ENCODE peak calls at places on chromosomes 11 and 22, in six cellular contexts. M is aorta, C is mammary epithelial cell, J is mucosa of descending colon, S is pancreas, W is right lobe of liver. Q is an unnamed sample.

GRCh38 chr11:45075952-45076351 is 70.5 kb upstream of the PRDM11 start:
- DNase-seq in M (no peak), C (no peak), J (no peak), S (peak; percentile 42), W (no peak), Q (no peak)

GRCh38 chr22:36330655-36331305 is 57.0 kb downstream of the MYH9 start:
- DNase-seq in M (peak; percentile 87), C (no peak), J (no peak), S (no peak), W (peak; percentile 63), Q (no peak)

GRCh38 chr11:44923080-44923479 is 27.6 kb downstream of the TP53I11 start:
- DNase-seq in M (no peak), C (no peak), J (no peak), S (no peak), W (no peak), Q (no peak)

GRCh38 chr11:124890701-124891389 is 6.8 kb downstream of the ROBO4 start:
- DNase-seq in M (no peak), C (no peak), J (no peak), S (no peak), W (no peak), Q (no peak)

GRCh38 chr22:46574993-46575914 is 37.8 kb upstream of the CELSR1 start:
- DNase-seq in M (peak; percentile 75), C (peak; percentile 33), J (peak; percentile 70), S (peak; percentile 79), W (peak; percentile 81), Q (no peak)

GRCh38 chr22:21760640-21761039 is 25.0 kb upstream of the YPEL1 start:
- DNase-seq in M (no peak), C (peak; percentile 52), J (no peak), S (no peak), W (no peak), Q (no peak)

GRCh38 chr11:19460718-19461405 is 220.1 kb upstream of the E2F8 start:
- DNase-seq in M (no peak), C (peak; percentile 5), J (peak; percentile 52), S (no peak), W (no peak), Q (no peak)

GRCh38 chr22:24285245-24285644 is 14.6 kb downstream of the SPECC1L start:
- DNase-seq in M (no peak), C (no peak), J (no peak), S (no peak), W (no peak), Q (no peak)

GRCh38 chr22:45216133-45217003 is 24.3 kb downstream of the KIAA0930 start:
- DNase-seq in M (peak; percentile 54), C (no peak), J (no peak), S (no peak), W (peak; percentile 17), Q (peak; percentile 72)

GRCh38 chr11:75968021-75968685 is 153.1 kb downstream of the UVRAG start:
- DNase-seq in M (no peak), C (no peak), J (no peak), S (no peak), W (no peak), Q (no peak)

GRCh38 chr22:31676700-31677099 is 14.7 kb upstream of the PISD start:
- DNase-seq in M (peak; percentile 98), C (peak; percentile 92), J (peak; percentile 98), S (peak; percentile 97), W (peak; percentile 93), Q (no peak)

GRCh38 chr11:11265994-11266606 is 87.0 kb downstream of the CSNK2A3 start:
- DNase-seq in M (peak; percentile 84), C (peak; percentile 56), J (peak; percentile 78), S (no peak), W (no peak), Q (peak; percentile 64)

GRCh38 chr22:46289244-46289891 is 7.3 kb upstream of the GTSE1 start:
- DNase-seq in M (peak; percentile 73), C (no peak), J (no peak), S (no peak), W (peak; percentile 22), Q (no peak)

GRCh38 chr11:120883404-120884135 is 140.3 kb upstream of the TBCEL start:
- DNase-seq in M (peak; percentile 87), C (peak; percentile 5), J (no peak), S (no peak), W (peak; percentile 38), Q (no peak)

GRCh38 chr11:92225206-92225562 is 566 bp downstream of the FAT3 start:
- DNase-seq in M (peak; percentile 76), C (peak; percentile 19), J (no peak), S (no peak), W (no peak), Q (peak; percentile 57)

GRCh38 chr22:43922123-43922522 is 1.5 kb upstream of the PNPLA3 start:
- DNase-seq in M (no peak), C (no peak), J (no peak), S (no peak), W (no peak), Q (no peak)

GRCh38 chr11:35629914-35630313 is 11.7 kb downstream of the FJX1 start:
- DNase-seq in M (no peak), C (peak; percentile 97), J (no peak), S (no peak), W (no peak), Q (peak; percentile 70)

GRCh38 chr11:104352036-104352435 is 188.1 kb upstream of the PDGFD start:
- DNase-seq in M (no peak), C (peak; percentile 30), J (no peak), S (no peak), W (no peak), Q (no peak)

GRCh38 chr11:70826541-70826943 is 425.8 kb downstream of the SHANK2 start:
- DNase-seq in M (no peak), C (no peak), J (no peak), S (no peak), W (no peak), Q (no peak)

GRCh38 chr22:23509571-23510302 is 70.4 kb downstream of the IGLL1 start:
- DNase-seq in M (no peak), C (peak; percentile 3), J (no peak), S (no peak), W (no peak), Q (no peak)

GRCh38 chr22:28358244-28358777 is 321.3 kb downstream of the TTC28 start:
- DNase-seq in M (no peak), C (no peak), J (no peak), S (no peak), W (no peak), Q (no peak)
- H3K4me3 ChIP-seq in M (no peak overlapping the region), C (no peak overlapping the region), J (no peak overlapping the region), S (no peak overlapping the region), W (no peak overlapping the region), Q (no peak overlapping the region)

DNA sequence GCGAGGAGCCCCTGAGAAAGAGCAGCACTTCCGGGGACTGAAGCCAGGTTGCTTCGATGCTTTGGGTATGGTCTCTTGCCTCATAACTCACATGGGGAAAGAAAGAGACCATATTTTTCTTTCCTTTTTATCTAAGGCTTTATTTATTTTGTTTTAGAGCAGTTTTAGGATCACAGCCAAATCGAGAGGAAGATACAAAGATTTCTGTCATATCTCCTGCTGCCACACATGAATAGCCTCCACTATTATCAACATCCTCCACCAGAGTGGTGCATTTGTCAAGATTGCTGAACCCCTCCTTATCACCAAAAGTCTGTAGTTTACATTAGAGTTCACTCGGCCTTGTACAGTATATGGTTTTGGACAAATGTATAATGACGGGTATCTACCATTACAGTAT is 24.2 kb upstream of the ADSL start:
- DNase-seq in M (no peak), C (no peak), J (no peak), S (no peak), W (no peak), Q (no peak)
- H3K4me1 ChIP-seq in M (no peaks in the 10 kb centered on the region), C (no peaks in the 10 kb centered on the region), J (no peaks in the 10 kb centered on the region), S (no peaks in the 10 kb centered on the region), W (no peaks in the 10 kb centered on the region), Q (peaks cover 5% of the 10 kb centered on the region)

GRCh38 chr11:119622454-119623143 is 106.4 kb downstream of the NECTIN1 start:
- DNase-seq in M (no peak), C (no peak), J (no peak), S (no peak), W (no peak), Q (no peak)

GRCh38 chr11:119625206-119625988 is 103.6 kb downstream of the NECTIN1 start:
- DNase-seq in M (no peak), C (no peak), J (no peak), S (no peak), W (no peak), Q (peak; percentile 11)

GRCh38 chr11:119623682-119624081 is 105.3 kb downstream of the NECTIN1 start:
- DNase-seq in M (no peak), C (no peak), J (no peak), S (no peak), W (no peak), Q (peak; percentile 58)

GRCh38 chr11:119626197-119626909 is 102.6 kb downstream of the NECTIN1 start:
- DNase-seq in M (no peak), C (no peak), J (no peak), S (no peak), W (no peak), Q (peak; percentile 91)

DNA sequence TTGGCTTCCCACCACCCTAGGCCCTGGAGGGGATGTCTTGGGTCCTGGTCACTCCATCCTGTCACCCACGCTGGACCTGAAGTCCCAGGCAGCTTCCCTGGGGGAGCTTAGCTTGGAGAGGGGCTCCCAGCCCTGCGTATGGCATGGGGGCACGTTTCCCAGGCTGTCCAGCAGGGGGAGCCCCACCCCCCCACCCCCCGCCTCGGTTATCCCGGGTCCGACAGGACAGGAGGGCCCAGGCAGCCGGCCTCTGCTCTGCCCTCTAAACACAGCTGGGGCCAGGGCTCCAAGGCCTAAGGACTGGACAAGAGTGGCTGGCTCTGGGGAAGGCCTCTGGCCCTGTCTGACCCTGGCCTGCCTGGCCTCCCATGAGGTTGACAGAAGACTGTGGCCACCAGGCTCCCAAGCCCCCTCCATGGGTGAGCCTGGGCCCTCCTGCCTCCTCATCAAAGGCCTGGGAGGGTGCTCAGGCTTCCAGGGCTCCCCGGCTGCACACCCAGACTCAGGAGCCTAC is 104.8 kb downstream of the NECTIN1 start:
- DNase-seq in M (no peak), C (no peak), J (peak; percentile 18), S (no peak), W (no peak), Q (peak; percentile 68)
- H3K4me3 ChIP-seq in M (no peak overlapping the region), C (no peak overlapping the region), J (no peak overlapping the region), S (no peak overlapping the region), W (no peak overlapping the region), Q (no peak overlapping the region)

GRCh38 chr11:110295487-110296225 is 758 bp downstream of the RDX start:
- DNase-seq in M (peak; percentile 86), C (peak; percentile 56), J (peak; percentile 59), S (peak; percentile 58), W (peak; percentile 66), Q (peak; percentile 67)
- H3K4me1 ChIP-seq in M (no peaks in the 10 kb centered on the region), C (peaks cover 30% of the 10 kb centered on the region), J (peaks cover 4% of the 10 kb centered on the region), S (peaks cover 13% of the 10 kb centered on the region), W (peaks cover 55% of the 10 kb centered on the region), Q (peaks cover 7% of the 10 kb centered on the region)

GRCh38 chr22:37416389-37416788 is 10.9 kb downstream of the ELFN2 start:
- DNase-seq in M (no peak), C (no peak), J (no peak), S (no peak), W (no peak), Q (no peak)

GRCh38 chr22:37418627-37419369 is 8.5 kb downstream of the ELFN2 start:
- DNase-seq in M (no peak), C (no peak), J (no peak), S (no peak), W (no peak), Q (no peak)

GRCh38 chr22:37417737-37418348 is 9.4 kb downstream of the ELFN2 start:
- DNase-seq in M (no peak), C (no peak), J (no peak), S (no peak), W (no peak), Q (no peak)

GRCh38 chr22:37416806-37417205 is 10.5 kb downstream of the ELFN2 start:
- DNase-seq in M (no peak), C (no peak), J (no peak), S (no peak), W (no peak), Q (no peak)

GRCh38 chr22:37417264-37417663 is 10.0 kb downstream of the ELFN2 start:
- DNase-seq in M (no peak), C (no peak), J (no peak), S (no peak), W (no peak), Q (no peak)
- H3K4me3 ChIP-seq in M (no peak overlapping the region), C (no peak overlapping the region), J (no peak overlapping the region), S (no peak overlapping the region), W (no peak overlapping the region), Q (no peak overlapping the region)